ENCODE peak calls at places on chromosome 4, in eight cellular contexts. G is SJSA1; U is NB4; K is bronchial epithelial cell; H is CD4-positive, alpha-beta T cell; O is GM04504; W is choroid plexus epithelial cell; C is anterior cingulate cortex. V is an unnamed sample.

GRCh38 chr4:6532102-6532501 is 42.9 kb upstream of the MAN2B2 start:
- DNase-seq in G (no peak), U (no peak), K (no peak), H (no peak), O (no peak), W (no peak), C (no peak), V (no peak)

GRCh38 chr4:48346594-48346993 is 5.3 kb downstream of the SLAIN2 start:
- DNase-seq in G (no peak), U (no peak), K (no peak), H (no peak), O (no peak), W (no peak), C (no peak), V (no peak)

GRCh38 chr4:187606581-187606980 is 389.0 kb upstream of the ZFP42 start:
- DNase-seq in G (no peak), U (peak), K (peak), H (no peak), O (peak), W (peak), C (no peak), V (peak)

GRCh38 chr4:93870876-93871458 is 42.4 kb downstream of the ATOH1 start:
- DNase-seq in G (no peak), U (no peak), K (no peak), H (no peak), O (no peak), W (no peak), C (no peak), V (no peak)

GRCh38 chr4:123777297-123777859 is 380.8 kb downstream of the SPRY1 start:
- DNase-seq in G (no peak), U (no peak), K (no peak), H (no peak), O (no peak), W (no peak), C (no peak), V (no peak)

GRCh38 chr4:139913995-139914394 is 240.0 kb downstream of the MAML3 start:
- DNase-seq in G (no peak), U (no peak), K (no peak), H (no peak), O (no peak), W (peak), C (no peak), V (no peak)

GRCh38 chr4:138455097-138455496 is 212.9 kb upstream of the SLC7A11 start:
- DNase-seq in G (no peak), U (no peak), K (no peak), H (no peak), O (no peak), W (no peak), C (no peak), V (no peak)

GRCh38 chr4:8847764-8848163 is 23.9 kb downstream of the HMX1 start:
- DNase-seq in G (no peak), U (no peak), K (no peak), H (no peak), O (no peak), W (peak), C (no peak), V (no peak)

GRCh38 chr4:8765631-8766590 is 105.7 kb downstream of the HMX1 start:
- DNase-seq in G (no peak), U (no peak), K (no peak), H (no peak), O (no peak), W (no peak), C (no peak), V (no peak)

GRCh38 chr4:99300934-99301333 is 10.1 kb upstream of the ADH1A start:
- DNase-seq in G (no peak), U (no peak), K (peak), H (no peak), O (peak), W (peak), C (no peak), V (peak)

GRCh38 chr4:108834167-108834566 is 71.3 kb upstream of the ETNPPL start:
- DNase-seq in G (peak), U (no peak), K (peak), H (no peak), O (no peak), W (peak), C (no peak), V (peak)

GRCh38 chr4:71186566-71187398 is 152.0 kb upstream of the SLC4A4 start:
- DNase-seq in G (no peak), U (no peak), K (no peak), H (no peak), O (peak), W (peak), C (peak), V (peak)